ENCODE peak calls at places on chromosomes 4 and X, in five cellular contexts. O is brain microvascular endothelial cell, G is neural progenitor cell, Q is pancreas, Y is SK-N-SH. V is an unnamed sample.

GRCh38 chrX:2610246-2611170 is 80.6 kb upstream of the CD99 start:
- DNase-seq in O (no peak), G (no peak), Q (no peak), Y (no peak), V (no peak)

GRCh38 chrX:31590581-31591113 is 518.8 kb upstream of the FTHL17 start:
- DNase-seq in O (peak; percentile 48), G (no peak), Q (no peak), Y (no peak), V (peak; percentile 36)

GRCh38 chr4:55588160-55588559 is 3.9 kb downstream of the PDCL2 start:
- DNase-seq in O (no peak), G (no peak), Q (no peak), Y (no peak), V (no peak)

GRCh38 chrX:34631826-34632225 is 25.3 kb downstream of the TMEM47 start:
- DNase-seq in O (no peak), G (no peak), Q (no peak), Y (no peak), V (peak; percentile 77)

GRCh38 chr4:71498002-71498401 is 159.2 kb downstream of the SLC4A4 start:
- DNase-seq in O (no peak), G (no peak), Q (no peak), Y (no peak), V (no peak)

GRCh38 chr4:182144621-182145359 is 98.4 kb upstream of the TENM3 start:
- DNase-seq in O (no peak), G (peak; percentile 53), Q (no peak), Y (peak; percentile 84), V (no peak)

GRCh38 chr4:27187786-27188185 is 327.1 kb downstream of the STIM2 start:
- DNase-seq in O (no peak), G (no peak), Q (no peak), Y (no peak), V (no peak)

GRCh38 chr4:141246243-141246642 is 25.5 kb downstream of the ZNF330 start:
- DNase-seq in O (peak; percentile 32), G (no peak), Q (no peak), Y (no peak), V (peak; percentile 43)

GRCh38 chr4:71004281-71004851 is 10.9 kb downstream of the DCK start:
- DNase-seq in O (no peak), G (peak; percentile 61), Q (no peak), Y (no peak), V (no peak)

GRCh38 chrX:134148293-134148692 is 88.7 kb upstream of the CCDC160 start:
- DNase-seq in O (no peak), G (no peak), Q (no peak), Y (no peak), V (no peak)
- H3K4me3 ChIP-seq in O (peak overlapping the region; percentile 5), G (no peak overlapping the region), Q (no peak overlapping the region), Y (no peak overlapping the region), V (no peak overlapping the region)

GRCh38 chrX:47643926-47644325 is 6.4 kb downstream of the ELK1 start:
- DNase-seq in O (no peak), G (peak; percentile 36), Q (no peak), Y (no peak), V (no peak)
- TF ChIP-seq CTCF in O (peak; percentile 57), G (peak; percentile 43), Q (no peak), Y (peak; percentile 55), V (peak; percentile 57)

GRCh38 chr4:7926822-7927221 is 12.8 kb downstream of the AFAP1 start:
- DNase-seq in O (no peak), G (no peak), Q (no peak), Y (no peak), V (no peak)
- H3K4me3 ChIP-seq in O (no peak overlapping the region), G (no peak overlapping the region), Q (no peak overlapping the region), Y (no peak overlapping the region), V (no peak overlapping the region)

DNA sequence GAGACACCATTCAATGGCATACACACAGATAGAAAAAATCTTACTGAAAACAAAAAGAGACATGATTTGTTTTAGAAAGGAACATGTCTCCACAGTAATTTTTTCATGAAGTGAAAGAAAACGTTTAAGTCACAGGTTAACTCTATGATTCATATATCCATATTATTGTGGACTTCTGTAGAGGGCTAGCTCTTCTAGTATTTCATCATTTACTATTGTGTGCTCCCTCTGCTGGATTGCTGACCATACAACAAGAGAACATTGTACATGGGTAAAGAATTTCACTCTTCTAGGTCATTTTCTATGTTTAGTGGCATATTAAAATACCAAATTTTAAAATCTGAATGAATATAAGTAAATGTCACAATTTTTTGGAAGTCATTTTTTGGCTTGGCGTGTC is 91.8 kb upstream of the POU3F4 start:
- DNase-seq in O (no peak), G (peak; percentile 14), Q (no peak), Y (peak; percentile 1), V (no peak)
- TF ChIP-seq CTCF in O (no peak), G (peak; percentile 50), Q (peak; percentile 18), Y (peak; percentile 57), V (no peak)

DNA sequence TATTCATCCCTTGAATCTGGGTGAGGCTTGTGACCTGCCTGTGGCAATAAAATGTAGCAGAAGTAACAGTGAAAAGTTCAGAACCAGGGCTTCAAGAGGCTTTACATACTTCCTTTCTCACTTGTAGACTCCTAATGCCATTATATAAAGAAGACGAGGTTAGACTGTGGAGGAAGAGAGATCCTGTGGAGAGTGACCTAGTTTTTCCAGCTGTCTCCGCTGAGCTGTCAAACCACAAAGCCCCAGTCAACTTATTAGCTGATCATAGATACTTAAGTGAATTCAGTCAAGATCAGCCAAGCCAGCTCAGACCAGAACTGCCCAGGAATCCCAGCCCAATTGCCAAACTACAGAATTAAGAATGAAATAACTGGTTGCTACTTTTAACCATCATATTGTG is 80.9 kb upstream of the KLF3 start:
- DNase-seq in O (no peak), G (no peak), Q (no peak), Y (no peak), V (peak; percentile 45)
- H3K4me3 ChIP-seq in O (no peak overlapping the region), G (no peak overlapping the region), Q (no peak overlapping the region), Y (no peak overlapping the region), V (no peak overlapping the region)